ENCODE peak calls at places on chromosome 14, in eight cellular contexts. H is skeletal muscle cell, B is neural progenitor cell, D is RPMI7951, Y is activated T-helper 1 cell treated with Interleukin-2 at 50 U/mL for 16 hours, F is thoracic aorta, G is GM23338, R is psoas muscle. J is an unnamed sample.

GRCh38 chr14:27995688-27996087 is 770.9 kb upstream of the FOXG1 start:
- DNase-seq in Y (no peak), F (no peak), G (peak; percentile 4), H (no peak), B (peak; percentile 56), R (no peak), D (no peak), J (peak; percentile 91)

GRCh38 chr14:92549853-92550244 is 36.3 kb downstream of the RIN3 start:
- DNase-seq in F (peak; percentile 43), R (peak; percentile 54), Y (no peak), G (no peak), B (no peak), H (no peak), D (peak; percentile 29), J (no peak)

GRCh38 chr14:87934185-87934584 is 58.8 kb downstream of the GALC start:
- DNase-seq in H (no peak), F (no peak), R (no peak), Y (no peak), D (peak; percentile 6), B (peak; percentile 4), G (no peak), J (no peak)

GRCh38 chr14:96587823-96588385 is 85.7 kb downstream of the PAPOLA start:
- DNase-seq in G (no peak), F (no peak), H (no peak), B (no peak), D (no peak), R (no peak), Y (no peak), J (no peak)

GRCh38 chr14:99675951-99676350 is 8.1 kb upstream of the CYP46A1 start:
- DNase-seq in B (no peak), R (no peak), H (no peak), F (no peak), Y (no peak), D (no peak), G (no peak), J (no peak)

GRCh38 chr14:96304956-96305355 is 48.9 kb downstream of the BDKRB1 start:
- DNase-seq in D (no peak), B (peak; percentile 69), Y (no peak), H (no peak), R (no peak), F (no peak), G (peak; percentile 81), J (no peak)

GRCh38 chr14:70742316-70742715 is 67.0 kb downstream of the MAP3K9 start:
- DNase-seq in G (no peak), B (no peak), F (no peak), Y (no peak), R (no peak), D (no peak), H (no peak), J (no peak)

GRCh38 chr14:104091061-104091926 is 5.8 kb downstream of the ASPG start:
- DNase-seq in D (no peak), Y (no peak), F (no peak), R (no peak), H (no peak), G (no peak), B (peak; percentile 47), J (no peak)

GRCh38 chr14:96501383-96501745 is 818 bp upstream of the PAPOLA start:
- DNase-seq in H (no peak), B (no peak), G (no peak), R (no peak), F (no peak), D (peak; percentile 3), Y (no peak), J (no peak)

GRCh38 chr14:104898870-104899510 is 25.7 kb upstream of the PLD4 start:
- DNase-seq in R (peak; percentile 47), B (no peak), H (no peak), F (no peak), G (no peak), Y (no peak), D (no peak), J (no peak)